ENCODE peak calls at places on chromosome 21, in eight cellular contexts. E is D341Med; O is choroid plexus epithelial cell; K is activated effector memory CD4-positive, alpha-beta T cell treated with anti-CD3 and anti-CD28 coated beads, Interleukin-2, amount 50 U/mL, for 16 hours; G is omental fat pad; I is lower lobe of right lung; H is kidney; N is G401. C is an unnamed sample.

GRCh38 chr21:29145354-29145782 is 14.9 kb downstream of the MAP3K7CL start:
- DNase-seq in N (peak; percentile 4), H (no peak), O (peak; percentile 93), E (no peak), I (no peak), K (no peak), G (no peak), C (no peak)

GRCh38 chr21:39430016-39430415 is 15.6 kb downstream of the LCA5L start:
- DNase-seq in O (no peak), K (no peak), I (no peak), G (no peak), H (no peak), N (no peak), E (no peak), C (no peak)

GRCh38 chr21:45136500-45136899 is 62.1 kb downstream of the ADARB1 start:
- DNase-seq in H (no peak), K (no peak), I (no peak), G (no peak), N (no peak), E (no peak), O (no peak), C (no peak)

GRCh38 chr21:36661511-36662309 is 37.2 kb upstream of the SIM2 start:
- DNase-seq in G (no peak), H (no peak), K (no peak), I (no peak), O (peak; percentile 46), N (peak; percentile 26), E (no peak), C (peak; percentile 49)

GRCh38 chr21:41316641-41317392 is at the start of gene FAM3B:
- DNase-seq in H (peak; percentile 80), I (peak; percentile 55), N (no peak), O (no peak), K (no peak), G (no peak), E (no peak), C (peak; percentile 88)

GRCh38 chr21:36464590-36464989 is 15.3 kb downstream of the CLDN14 start:
- DNase-seq in K (no peak), I (no peak), E (no peak), N (no peak), H (no peak), O (no peak), G (no peak), C (no peak)

GRCh38 chr21:33339135-33339534 is 14.4 kb downstream of the IFNAR1 start:
- DNase-seq in O (no peak), H (no peak), I (no peak), K (no peak), G (no peak), N (no peak), E (no peak), C (no peak)

GRCh38 chr21:42091899-42092508 is 20.9 kb downstream of the UMODL1 start:
- DNase-seq in O (no peak), H (peak; percentile 75), K (no peak), I (no peak), E (no peak), G (no peak), N (no peak), C (peak; percentile 68)

GRCh38 chr21:44910229-44911065 is 10.3 kb downstream of the ITGB2 start:
- DNase-seq in N (no peak), K (no peak), G (no peak), H (no peak), E (no peak), O (no peak), I (no peak), C (no peak)

GRCh38 chr21:41706263-41706639 is 60.6 kb downstream of the RIPK4 start:
- DNase-seq in H (peak; percentile 36), O (no peak), K (no peak), I (no peak), E (no peak), N (no peak), G (no peak), C (no peak)

GRCh38 chr21:35096959-35097358 is 47.9 kb upstream of the RUNX1 start:
- DNase-seq in O (no peak), G (no peak), H (no peak), K (no peak), N (no peak), I (no peak), E (no peak), C (no peak)

GRCh38 chr21:38789275-38789674 is 16.5 kb upstream of the ETS2 start:
- DNase-seq in H (no peak), O (no peak), K (no peak), E (no peak), I (no peak), G (no peak), N (no peak), C (no peak)

GRCh38 chr21:36059823-36060158 is 535 bp downstream of the SETD4 start:
- DNase-seq in H (no peak), I (no peak), K (no peak), G (peak; percentile 30), E (no peak), O (no peak), N (no peak), C (peak; percentile 77)

GRCh38 chr21:46145159-46145839 is 10.1 kb downstream of the FTCD start:
- DNase-seq in G (no peak), H (peak; percentile 80), O (no peak), I (no peak), K (no peak), E (no peak), N (no peak), C (no peak)

GRCh38 chr21:36188081-36188681 is 31.6 kb downstream of the DOP1B start:
- DNase-seq in G (no peak), I (peak; percentile 60), K (no peak), O (no peak), H (peak; percentile 55), N (peak; percentile 96), E (no peak), C (no peak)

GRCh38 chr21:42440187-42440792 is 36.6 kb downstream of the UBASH3A start:
- DNase-seq in H (peak; percentile 22), O (no peak), N (no peak), E (no peak), I (no peak), K (peak; percentile 77), G (no peak), C (no peak)

GRCh38 chr21:18908641-18909040 is 505.1 kb upstream of the TMPRSS15 start:
- DNase-seq in I (no peak), K (no peak), H (no peak), N (no peak), G (no peak), E (no peak), O (no peak), C (no peak)